ENCODE peak calls at places on chromosomes 13 and 19, in six cellular contexts. M, Y, K, W, J and I are unnamed samples.

GRCh38 chr13:44188257-44188656 is 185.4 kb upstream of the SERP2 start:
- DNase-seq in M (no peak), Y (no peak), K (no peak), W (peak; percentile 45), J (peak; percentile 79), I (peak; percentile 75)

GRCh38 chr19:15419413-15420025 is 731 bp upstream of the AKAP8L start:
- DNase-seq in M (no peak), Y (no peak), K (no peak), W (no peak), J (no peak), I (no peak)

GRCh38 chr13:30818323-30818960 is 83.1 kb downstream of the ALOX5AP start:
- DNase-seq in M (no peak), Y (no peak), K (no peak), W (peak; percentile 91), J (no peak), I (peak; percentile 87)

GRCh38 chr13:109840201-109840892 is 54.0 kb upstream of the IRS2 start:
- DNase-seq in M (no peak), Y (peak; percentile 32), K (no peak), W (peak; percentile 52), J (peak; percentile 36), I (peak; percentile 56)

GRCh38 chr19:4023600-4024398 is 16.3 kb downstream of the PIAS4 start:
- DNase-seq in M (no peak), Y (no peak), K (no peak), W (no peak), J (no peak), I (no peak)

GRCh38 chr19:50414850-50415660 is 3.7 kb upstream of the SPIB start:
- DNase-seq in M (peak; percentile 79), Y (peak; percentile 62), K (peak; percentile 92), W (peak; percentile 61), J (peak; percentile 42), I (peak; percentile 54)

GRCh38 chr19:54335979-54336892 is 2.7 kb downstream of the LILRA4 start:
- DNase-seq in M (no peak), Y (no peak), K (no peak), W (no peak), J (no peak), I (no peak)

GRCh38 chr13:98773053-98773452 is 20.6 kb upstream of the SLC15A1 start:
- DNase-seq in M (no peak), Y (no peak), K (peak; percentile 70), W (no peak), J (no peak), I (no peak)

GRCh38 chr19:51688665-51689571 is 4.2 kb upstream of the SPACA6 start:
- DNase-seq in M (no peak), Y (peak; percentile 79), K (peak; percentile 87), W (peak; percentile 98), J (peak; percentile 88), I (peak; percentile 95)

GRCh38 chr13:33785384-33785783 is 32.6 kb upstream of the RFC3 start:
- DNase-seq in M (no peak), Y (no peak), K (no peak), W (no peak), J (no peak), I (no peak)

GRCh38 chr19:27905074-27905473 is 1307.9 kb downstream of the UQCRFS1 start:
- DNase-seq in M (no peak), Y (no peak), K (no peak), W (no peak), J (no peak), I (no peak)

GRCh38 chr13:113821847-113822246 is 42.0 kb downstream of the GAS6 start:
- DNase-seq in M (no peak), Y (no peak), K (no peak), W (no peak), J (no peak), I (no peak)

GRCh38 chr19:2663920-2664571 is 38.4 kb downstream of the GNG7 start:
- DNase-seq in M (no peak), Y (no peak), K (no peak), W (no peak), J (no peak), I (no peak)

GRCh38 chr13:59444210-59444857 is 719.4 kb downstream of the DIAPH3 start:
- DNase-seq in M (no peak), Y (no peak), K (no peak), W (no peak), J (no peak), I (no peak)

GRCh38 chr19:29671393-29672076 is 6.3 kb downstream of the PLEKHF1 start:
- DNase-seq in M (no peak), Y (no peak), K (no peak), W (peak; percentile 43), J (peak; percentile 96), I (no peak)

GRCh38 chr19:39413269-39413902 is 917 bp downstream of the PLEKHG2 start:
- DNase-seq in M (no peak), Y (no peak), K (no peak), W (peak; percentile 77), J (no peak), I (peak; percentile 60)

GRCh38 chr13:60009300-60010248 is 154.2 kb downstream of the DIAPH3 start:
- DNase-seq in M (no peak), Y (no peak), K (no peak), W (no peak), J (no peak), I (no peak)

GRCh38 chr19:45162464-45163143 is 1.8 kb upstream of the NKPD1 start:
- DNase-seq in M (no peak), Y (no peak), K (no peak), W (no peak), J (no peak), I (no peak)

GRCh38 chr13:48600374-48601364 is 53.1 kb upstream of the CYSLTR2 start:
- DNase-seq in M (no peak), Y (no peak), K (no peak), W (peak; percentile 59), J (peak; percentile 87), I (peak; percentile 71)

GRCh38 chr13:113922412-113923118 is 51.3 kb downstream of the C13orf46 start:
- DNase-seq in M (no peak), Y (no peak), K (peak; percentile 14), W (no peak), J (peak; percentile 73), I (no peak)

GRCh38 chr19:13053761-13054604 is 48.7 kb downstream of the LYL1 start:
- DNase-seq in M (no peak), Y (peak; percentile 69), K (no peak), W (peak; percentile 79), J (no peak), I (peak; percentile 96)

DNA sequence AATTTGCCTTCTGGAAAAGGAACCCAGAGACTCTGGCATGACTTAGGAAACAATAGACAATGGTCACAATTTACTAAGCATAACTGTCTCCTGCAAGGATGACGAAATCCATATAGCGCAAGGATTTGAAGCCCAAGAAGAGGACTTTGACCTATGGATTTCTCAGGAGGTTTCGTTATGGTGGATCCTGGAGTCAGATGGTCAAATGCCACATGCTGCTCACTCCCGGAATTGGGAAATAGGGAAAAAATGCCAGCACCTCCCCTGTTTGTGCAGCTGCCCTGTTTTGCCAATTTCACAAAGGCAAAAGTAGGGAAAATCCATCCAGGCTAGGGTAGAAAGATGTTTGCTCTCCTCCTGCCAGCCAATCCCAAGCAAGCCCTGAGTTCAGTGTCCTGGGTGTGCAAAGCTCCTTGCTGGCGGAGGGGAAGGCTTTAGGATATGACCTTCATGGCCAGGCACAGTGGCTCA is 23.4 kb downstream of the RDH8 start:
- DNase-seq in M (no peak), Y (no peak), K (no peak), W (no peak), J (no peak), I (no peak)
- H3K14ac ChIP-seq in M (no peak overlapping the region), Y (no peak overlapping the region), K (no peak overlapping the region), W (no peak overlapping the region), J (no peak overlapping the region), I (no peak overlapping the region)

DNA sequence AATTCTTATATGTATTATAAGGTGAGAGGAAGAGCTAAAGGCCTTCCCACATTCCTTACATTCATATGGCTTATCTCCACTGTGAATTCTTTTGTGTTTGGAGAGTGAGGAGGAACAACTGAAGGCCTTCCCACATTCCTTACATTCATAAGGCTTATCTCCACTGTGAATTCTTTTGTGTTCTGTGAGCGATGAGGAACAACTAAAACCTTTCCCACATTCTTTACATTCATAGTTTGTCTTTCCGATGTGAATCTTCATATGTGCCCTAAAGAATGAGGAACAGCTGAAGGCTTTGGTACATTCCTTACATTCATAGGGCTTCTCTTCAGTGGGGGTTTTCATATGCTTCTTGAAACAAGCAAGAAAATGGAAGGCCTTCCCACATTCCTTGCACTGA is 13.3 kb downstream of the ZNF699 start:
- DNase-seq in M (no peak), Y (no peak), K (no peak), W (no peak), J (peak; percentile 5), I (no peak)
- H3K14ac ChIP-seq in M (no peak overlapping the region), Y (no peak overlapping the region), K (no peak overlapping the region), W (no peak overlapping the region), J (no peak overlapping the region), I (no peak overlapping the region)

GRCh38 chr19:18392417-18392816 is 5.0 kb downstream of the LRRC25 start:
- DNase-seq in M (no peak), Y (no peak), K (no peak), W (no peak), J (peak; percentile 19), I (no peak)
- H3K14ac ChIP-seq in M (no peak overlapping the region), Y (no peak overlapping the region), K (no peak overlapping the region), W (no peak overlapping the region), J (no peak overlapping the region), I (no peak overlapping the region)

DNA sequence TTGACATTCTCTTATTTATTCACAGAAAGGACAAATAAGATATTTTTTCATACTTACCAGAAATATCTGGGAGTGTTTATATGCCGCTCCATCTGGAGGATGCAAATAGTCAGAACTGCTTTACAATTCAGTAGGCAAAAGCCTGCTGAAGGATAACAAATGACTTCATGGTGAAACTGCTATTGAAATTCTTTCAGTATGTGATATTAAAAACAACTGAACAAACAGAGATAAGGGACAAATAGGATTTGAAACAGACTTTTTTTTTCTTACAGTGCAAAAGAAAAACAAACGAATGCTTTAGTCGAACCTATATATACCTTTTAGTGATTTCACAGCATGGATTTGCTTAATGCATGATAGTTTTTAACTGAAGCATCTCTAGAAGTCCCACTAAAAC is 77.1 kb downstream of the DACH1 start:
- DNase-seq in M (no peak), Y (no peak), K (no peak), W (no peak), J (no peak), I (no peak)
- H3K14ac ChIP-seq in M (no peak overlapping the region), Y (no peak overlapping the region), K (no peak overlapping the region), W (no peak overlapping the region), J (no peak overlapping the region), I (no peak overlapping the region)

GRCh38 chr19:33194884-33195710 is 967 bp downstream of the LRP3 start:
- DNase-seq in M (no peak), Y (no peak), K (no peak), W (peak; percentile 66), J (no peak), I (peak; percentile 48)

GRCh38 chr19:33193864-33194362 is at the start of gene LRP3:
- DNase-seq in M (no peak), Y (no peak), K (no peak), W (peak; percentile 34), J (no peak), I (peak; percentile 11)

GRCh38 chr19:33195711-33196347 is 1.7 kb downstream of the LRP3 start:
- DNase-seq in M (no peak), Y (no peak), K (no peak), W (no peak), J (no peak), I (no peak)

GRCh38 chr19:33193269-33193863 is 764 bp upstream of the LRP3 start:
- DNase-seq in M (no peak), Y (no peak), K (no peak), W (no peak), J (no peak), I (no peak)

DNA sequence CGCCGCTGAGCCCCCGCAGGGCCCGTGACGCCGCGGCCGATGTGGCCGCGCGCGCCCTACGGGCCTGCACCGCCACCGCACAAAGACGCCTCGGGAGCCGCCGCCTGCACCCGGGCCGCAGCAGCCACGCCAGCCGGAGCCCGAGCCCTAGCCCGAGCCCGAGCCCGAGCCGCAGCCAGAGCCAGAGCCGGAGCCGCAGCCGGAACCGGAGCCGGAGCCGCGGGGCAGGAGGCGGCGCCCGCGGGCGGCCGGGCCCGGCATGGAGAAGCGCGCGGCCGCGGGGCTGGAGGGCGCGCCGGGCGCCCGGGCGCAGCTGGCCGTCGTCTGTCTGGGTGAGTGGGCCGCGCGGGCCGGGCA is 375 bp downstream of the LRP3 start:
- DNase-seq in M (no peak), Y (no peak), K (no peak), W (peak; percentile 3), J (no peak), I (no peak)
- H3K14ac ChIP-seq in M (no peak overlapping the region), Y (peak overlapping the region; percentile 21), K (no peak overlapping the region), W (peak overlapping the region; percentile 27), J (peak overlapping the region; percentile 37), I (no peak overlapping the region)